ENCODE peak calls at places on chromosomes 2 and 18, in seven cellular contexts. X is bronchial epithelial cell, G is tibial artery, M is spleen, U is WERI-Rb-1, L is AG10803, D is GM19239. R is an unnamed sample.
A peak's percentile ranks its signal among the peaks of the same experiment; 100 is the strongest.

GRCh38 chr2:139963863-139964355 is 1183.7 kb upstream of the NXPH2 start:
- DNase-seq in X (no peak), G (no peak), M (no peak), U (no peak), L (no peak), D (no peak), R (no peak)

GRCh38 chr2:118523761-118524160 is 323.7 kb downstream of the EN1 start:
- DNase-seq in X (no peak), G (no peak), M (no peak), U (no peak), L (no peak), D (no peak), R (no peak)

GRCh38 chr18:55106466-55106865 is 147.2 kb upstream of the CCDC68 start:
- DNase-seq in X (no peak), G (no peak), M (no peak), U (no peak), L (no peak), D (no peak), R (no peak)

GRCh38 chr2:109649736-109650695 is 35.9 kb downstream of the SOWAHC start:
- DNase-seq in X (no peak), G (no peak), M (no peak), U (no peak), L (peak; percentile 5), D (no peak), R (no peak)

GRCh38 chr2:80499095-80499494 is 194.5 kb upstream of the LRRTM1 start:
- DNase-seq in X (peak; percentile 57), G (no peak), M (no peak), U (peak; percentile 56), L (peak; percentile 48), D (no peak), R (peak; percentile 67)

GRCh38 chr2:225737556-225737955 is 338.0 kb downstream of the NYAP2 start:
- DNase-seq in X (peak; percentile 85), G (no peak), M (no peak), U (no peak), L (peak; percentile 5), D (no peak), R (no peak)

GRCh38 chr2:154700142-154700541 is 1.6 kb downstream of the KCNJ3 start:
- DNase-seq in X (no peak), G (no peak), M (no peak), U (no peak), L (no peak), D (no peak), R (no peak)

GRCh38 chr2:47069628-47070154 is 85.4 kb downstream of the STPG4 start:
- DNase-seq in X (peak; percentile 85), G (peak; percentile 57), M (no peak), U (no peak), L (peak; percentile 96), D (no peak), R (no peak)

GRCh38 chr2:233481368-233482142 is 85.0 kb downstream of the USP40 start:
- DNase-seq in X (peak; percentile 70), G (peak; percentile 22), M (peak; percentile 66), U (no peak), L (no peak), D (no peak), R (no peak)

GRCh38 chr2:152541712-152542111 is 175.5 kb downstream of the PRPF40A start:
- DNase-seq in X (no peak), G (no peak), M (no peak), U (no peak), L (no peak), D (no peak), R (no peak)

GRCh38 chr2:156065912-156066311 is 266.6 kb downstream of the NR4A2 start:
- DNase-seq in X (no peak), G (no peak), M (no peak), U (no peak), L (no peak), D (no peak), R (no peak)